ENCODE peak calls at places on chromosomes 7 and 10, in four cellular contexts. I is glutamatergic neuron, Z is tibial artery, O is suprapubic skin. G is an unnamed sample.

GRCh38 chr10:129939416-129940275 is 24.4 kb downstream of the EBF3 start:
- DNase-seq in I (peak; percentile 15), Z (peak; percentile 43), O (no peak), G (no peak)

GRCh38 chr10:63633677-63634487 is 112.7 kb downstream of the REEP3 start:
- DNase-seq in I (no peak), Z (no peak), O (no peak), G (peak; percentile 71)

GRCh38 chr10:129607607-129608006 is 140.6 kb downstream of the MGMT start:
- DNase-seq in I (no peak), Z (no peak), O (no peak), G (no peak)

GRCh38 chr7:17105701-17106100 is 192.8 kb upstream of the AHR start:
- DNase-seq in I (no peak), Z (no peak), O (no peak), G (no peak)

GRCh38 chr10:71860243-71861029 is 9.4 kb upstream of the PSAP start:
- DNase-seq in I (peak; percentile 89), Z (peak; percentile 99), O (peak; percentile 96), G (peak; percentile 95)

GRCh38 chr10:110358869-110359629 is 54.3 kb upstream of the SMNDC1 start:
- DNase-seq in I (no peak), Z (no peak), O (no peak), G (no peak)

GRCh38 chr7:113402005-113402404 is 283.7 kb upstream of the SMIM30 start:
- DNase-seq in I (no peak), Z (no peak), O (no peak), G (no peak)

GRCh38 chr7:92810242-92810611 is 26.1 kb downstream of the CDK6 start:
- DNase-seq in I (no peak), Z (no peak), O (no peak), G (peak; percentile 8)

GRCh38 chr7:69088185-69088584 is 510.1 kb upstream of the AUTS2 start:
- DNase-seq in I (no peak), Z (no peak), O (no peak), G (no peak)

GRCh38 chr7:25028370-25028971 is 48.5 kb upstream of the OSBPL3 start:
- DNase-seq in I (no peak), Z (no peak), O (no peak), G (peak; percentile 70)

GRCh38 chr7:30938435-30939316 is 25.1 kb upstream of the GHRHR start:
- DNase-seq in I (peak; percentile 96), Z (peak; percentile 88), O (no peak), G (peak; percentile 88)

GRCh38 chr7:40899651-40900507 is 765.1 kb downstream of the SUGCT start:
- DNase-seq in I (no peak), Z (no peak), O (no peak), G (no peak)

GRCh38 chr7:51133992-51134391 is 182.6 kb downstream of the COBL start:
- DNase-seq in I (no peak), Z (no peak), O (no peak), G (no peak)

GRCh38 chr10:4885142-4885541 is 59.1 kb downstream of the AKR1E2 start:
- DNase-seq in I (no peak), Z (no peak), O (no peak), G (no peak)

GRCh38 chr10:62075912-62076311 is 174.4 kb downstream of the ARID5B start:
- DNase-seq in I (no peak), Z (no peak), O (no peak), G (no peak)

GRCh38 chr7:89687266-89687665 is 467.0 kb upstream of the STEAP1 start:
- DNase-seq in I (no peak), Z (no peak), O (no peak), G (no peak)

GRCh38 chr10:62818426-62819011 is 2.4 kb upstream of the EGR2 start:
- DNase-seq in I (peak; percentile 69), Z (no peak), O (no peak), G (no peak)

GRCh38 chr10:33798754-33799153 is 464.3 kb upstream of the NRP1 start:
- DNase-seq in I (no peak), Z (no peak), O (no peak), G (no peak)

GRCh38 chr7:142451346-142451745 is 193.5 kb upstream of the PRSS58 start:
- DNase-seq in I (no peak), Z (no peak), O (no peak), G (no peak)

GRCh38 chr7:21617916-21618390 is 75.1 kb downstream of the DNAH11 start:
- DNase-seq in I (no peak), Z (peak; percentile 77), O (no peak), G (peak; percentile 69)

GRCh38 chr10:119687192-119688032 is 36.2 kb downstream of the BAG3 start:
- DNase-seq in I (no peak), Z (no peak), O (no peak), G (no peak)

GRCh38 chr7:347644-348479 is 57.9 kb downstream of the FOXL3 start:
- DNase-seq in I (no peak), Z (no peak), O (no peak), G (no peak)

GRCh38 chr7:74306737-74307469 is 17.7 kb downstream of the CLIP2 start:
- DNase-seq in I (peak; percentile 70), Z (peak; percentile 81), O (no peak), G (no peak)

GRCh38 chr7:94620703-94621118 is 35.2 kb downstream of the SGCE start:
- DNase-seq in I (peak; percentile 71), Z (peak; percentile 89), O (peak; percentile 75), G (peak; percentile 78)

GRCh38 chr10:45444022-45444421 is 70.0 kb downstream of the ALOX5 start:
- DNase-seq in I (no peak), Z (no peak), O (no peak), G (no peak)

GRCh38 chr7:13155188-13155587 is 467.8 kb downstream of the ARL4A start:
- DNase-seq in I (no peak), Z (no peak), O (no peak), G (no peak)

GRCh38 chr10:127302343-127302742 is 106.0 kb upstream of the INSYN2A start:
- DNase-seq in I (no peak), Z (no peak), O (no peak), G (no peak)

GRCh38 chr10:84348860-84349259 is 20.5 kb downstream of the CCSER2 start:
- DNase-seq in I (no peak), Z (no peak), O (no peak), G (no peak)

GRCh38 chr7:6165521-6166325 is 106.7 kb downstream of the CYTH3 start:
- DNase-seq in I (no peak), Z (no peak), O (no peak), G (no peak)

GRCh38 chr10:132264966-132265877 is 42.5 kb downstream of the STK32C start:
- DNase-seq in I (peak; percentile 27), Z (no peak), O (no peak), G (no peak)

GRCh38 chr7:40865441-40866233 is 730.8 kb downstream of the SUGCT start:
- DNase-seq in I (no peak), Z (no peak), O (no peak), G (no peak)

GRCh38 chr10:9331583-9332008 is 1277.1 kb downstream of the GATA3 start:
- DNase-seq in I (no peak), Z (no peak), O (no peak), G (peak; percentile 48)

GRCh38 chr10:103874730-103875129 is 19.4 kb upstream of the SH3PXD2A start:
- DNase-seq in I (no peak), Z (no peak), O (no peak), G (no peak)

GRCh38 chr7:123717689-123718088 is 31.1 kb downstream of the WASL start:
- DNase-seq in I (no peak), Z (no peak), O (no peak), G (no peak)
- TF ChIP-seq CTCF in I (no peak), Z (no peak), O (no peak), G (no peak)

GRCh38 chr10:124262249-124262865 is 156.4 kb downstream of the OAT start:
- DNase-seq in I (no peak), Z (peak; percentile 46), O (peak; percentile 16), G (no peak)

GRCh38 chr10:124256151-124256550 is 162.6 kb downstream of the OAT start:
- DNase-seq in I (no peak), Z (peak; percentile 34), O (peak; percentile 7), G (no peak)

GRCh38 chr10:124262971-124263370 is 155.8 kb downstream of the OAT start:
- DNase-seq in I (no peak), Z (no peak), O (peak; percentile 44), G (no peak)

GRCh38 chr10:124255556-124255955 is 162.2 kb upstream of the CHST15 start:
- DNase-seq in I (no peak), Z (no peak), O (no peak), G (no peak)

GRCh38 chr10:124259139-124259825 is 159.4 kb downstream of the OAT start:
- DNase-seq in I (no peak), Z (no peak), O (peak; percentile 38), G (no peak)
- TF ChIP-seq CTCF in I (no peak), Z (peak; percentile 17), O (no peak), G (no peak)

GRCh38 chr10:70430489-70431445 is 10.7 kb downstream of the NODAL start:
- DNase-seq in I (no peak), Z (peak; percentile 92), O (peak; percentile 67), G (peak; percentile 11)
- TF ChIP-seq CTCF in I (no peak), Z (no peak), O (no peak), G (no peak)

DNA sequence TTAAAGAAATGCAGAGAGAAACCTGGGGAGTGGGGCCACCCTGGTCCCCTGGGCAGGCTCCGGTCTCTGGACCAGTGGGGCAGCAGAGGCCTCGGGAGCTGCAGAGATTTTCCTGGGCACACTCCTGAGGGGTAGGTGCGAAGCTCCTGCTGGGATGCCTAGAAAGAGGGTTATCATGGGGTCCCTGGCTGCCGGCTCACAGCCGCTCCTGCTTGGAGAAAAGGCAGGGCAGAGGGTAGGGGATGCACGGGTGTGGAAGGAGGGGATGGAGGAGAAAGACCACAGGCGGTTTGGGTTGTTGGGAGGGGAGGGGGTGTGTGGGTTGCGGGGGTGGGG is 166.6 kb downstream of the UBE2H start:
- DNase-seq in I (no peak), Z (no peak), O (no peak), G (no peak)
- TF ChIP-seq CTCF in I (no peak), Z (no peak), O (no peak), G (no peak)

DNA sequence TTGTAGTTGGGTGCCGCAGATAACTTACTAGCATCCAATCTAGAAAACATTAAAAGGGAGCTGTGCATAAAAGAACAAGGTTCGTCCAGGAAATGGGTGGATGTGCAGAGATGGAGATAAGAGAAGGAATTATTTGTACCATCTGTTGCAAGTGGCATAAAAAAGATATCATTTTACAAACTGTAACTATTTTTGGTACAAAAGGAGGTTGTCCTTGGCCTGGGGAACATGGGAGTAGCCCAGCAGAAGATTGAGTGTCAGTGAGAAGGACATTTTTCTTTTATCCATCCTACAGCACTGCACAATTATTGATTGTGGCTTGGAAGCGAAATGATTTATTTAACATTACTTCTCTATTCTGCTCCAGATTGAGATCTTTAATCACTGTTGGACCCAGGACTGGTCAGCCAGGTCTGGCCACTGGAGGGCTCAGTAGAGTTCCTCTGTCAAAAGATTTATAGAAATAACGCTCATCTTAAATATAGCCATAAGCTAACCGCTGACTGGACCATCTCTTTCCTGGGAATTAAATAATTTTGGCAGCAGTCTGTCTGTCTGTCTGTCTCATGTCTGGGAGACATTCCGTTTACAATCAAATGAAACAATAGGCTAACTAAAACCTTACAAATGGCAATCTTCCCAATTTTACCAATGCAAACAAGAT is 254.1 kb downstream of the KIAA1217 start:
- DNase-seq in I (no peak), Z (no peak), O (no peak), G (no peak)
- TF ChIP-seq CTCF in I (no peak), Z (no peak), O (no peak), G (peak; percentile 24)